ENCODE peak calls at places on chromosome 13, in six cellular contexts. Z, C, O, N, A and F are unnamed samples.

GRCh38 chr13:25281193-25281936 is 5.9 kb downstream of the MTMR6 start:
- DNase-seq in N (no peak), O (no peak), Z (peak), C (peak), A (no peak), F (no peak)

GRCh38 chr13:28136916-28137315 is 1.4 kb upstream of the PAN3 start:
- DNase-seq in C (no peak), A (no peak), O (no peak), N (no peak), Z (peak), F (no peak)

GRCh38 chr13:27969073-27969865 is at the start of gene CDX2:
- DNase-seq in A (no peak), N (peak), C (no peak), Z (peak), O (no peak), F (no peak)

GRCh38 chr13:42561752-42562467 is 12.0 kb upstream of the TNFSF11 start:
- DNase-seq in O (no peak), A (no peak), Z (peak), C (no peak), N (no peak), F (no peak)

GRCh38 chr13:101415358-101416174 is 742 bp downstream of the NALCN start:
- DNase-seq in C (no peak), N (no peak), Z (no peak), O (no peak), A (no peak), F (no peak)

GRCh38 chr13:35164324-35164932 is 222.4 kb downstream of the NBEA start:
- DNase-seq in C (peak), Z (peak), N (no peak), A (no peak), O (peak), F (no peak)

GRCh38 chr13:36673352-36673751 is 468 bp upstream of the SERTM1 start:
- DNase-seq in C (no peak), O (no peak), Z (no peak), N (no peak), A (no peak), F (no peak)

GRCh38 chr13:111120913-111121312 is 5.8 kb downstream of the ARHGEF7 start:
- DNase-seq in N (no peak), C (no peak), A (no peak), O (no peak), Z (no peak), F (no peak)

GRCh38 chr13:77699059-77699680 is 1.7 kb downstream of the SLAIN1 start:
- DNase-seq in O (no peak), N (no peak), Z (peak), C (no peak), A (no peak), F (no peak)

GRCh38 chr13:63944896-63945295 is 2529.2 kb upstream of the PCDH20 start:
- DNase-seq in O (no peak), C (no peak), N (no peak), Z (no peak), A (no peak), F (no peak)

GRCh38 chr13:33033361-33033812 is 17.2 kb downstream of the KL start:
- DNase-seq in O (no peak), C (no peak), A (no peak), N (no peak), Z (no peak), F (no peak)

GRCh38 chr13:27353166-27353583 is 71.2 kb upstream of the GTF3A start:
- DNase-seq in O (no peak), C (peak), N (no peak), Z (peak), A (no peak), F (no peak)

GRCh38 chr13:77827350-77827749 is 91.3 kb downstream of the EDNRB start:
- DNase-seq in O (no peak), A (no peak), Z (no peak), C (no peak), N (no peak), F (no peak)

GRCh38 chr13:26502826-26503225 is 54.7 kb upstream of the WASF3 start:
- DNase-seq in C (peak), O (no peak), Z (peak), N (peak), A (no peak), F (no peak)

GRCh38 chr13:34349091-34349722 is 531.3 kb downstream of the RFC3 start:
- DNase-seq in Z (peak), A (no peak), N (no peak), C (peak), O (no peak), F (no peak)

GRCh38 chr13:27334774-27335490 is 64.3 kb downstream of the RASL11A start:
- DNase-seq in O (no peak), A (no peak), N (no peak), C (peak), Z (peak), F (no peak)

GRCh38 chr13:72180253-72180952 is 313.4 kb upstream of the DACH1 start:
- DNase-seq in O (no peak), A (no peak), Z (no peak), C (peak), N (no peak), F (no peak)

DNA sequence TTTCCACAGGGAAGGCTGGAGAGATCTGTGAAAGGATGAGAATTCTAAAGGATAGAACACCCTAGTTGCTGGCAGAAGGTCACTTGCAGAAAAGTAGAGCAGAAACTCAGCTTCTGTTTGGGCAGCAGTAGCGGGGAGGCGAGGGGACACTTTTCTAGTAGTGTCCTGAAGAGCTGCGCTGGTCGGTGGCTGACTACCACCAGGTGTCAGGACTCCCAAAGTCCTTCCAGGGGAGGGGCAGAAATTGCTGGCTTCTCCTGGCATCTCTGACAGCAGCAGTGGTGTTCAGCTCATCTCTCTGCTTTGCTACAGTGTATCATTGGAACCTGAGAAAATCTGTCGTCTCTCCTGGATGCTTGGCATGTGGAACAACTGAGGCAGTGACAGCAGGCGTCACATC is 120.9 kb downstream of the ZDHHC20 start:
- DNase-seq in C (no peak), N (no peak), Z (peak), A (no peak), O (no peak), F (peak)
- H3K14ac ChIP-seq in C (no peak), N (peak), Z (no peak), A (no peak), O (no peak), F (no peak)

GRCh38 chr13:39945226-39945625 is 289.8 kb downstream of the COG6 start:
- DNase-seq in N (no peak), O (no peak), Z (no peak), C (no peak), A (no peak), F (no peak)

GRCh38 chr13:39941236-39941635 is 285.8 kb downstream of the COG6 start:
- DNase-seq in Z (no peak), A (peak), C (no peak), N (peak), O (no peak), F (no peak)

GRCh38 chr13:39942901-39943273 is 287.4 kb downstream of the COG6 start:
- DNase-seq in N (peak), A (peak), C (peak), Z (peak), O (peak), F (peak)

GRCh38 chr13:39943711-39944110 is 288.2 kb downstream of the COG6 start:
- DNase-seq in N (no peak), O (no peak), Z (no peak), C (no peak), A (no peak), F (no peak)

GRCh38 chr13:39942177-39942900 is 286.9 kb downstream of the COG6 start:
- DNase-seq in C (no peak), N (no peak), Z (no peak), A (no peak), O (no peak), F (no peak)
- H3K14ac ChIP-seq in C (no peak), N (no peak), Z (no peak), A (no peak), O (no peak), F (peak)

DNA sequence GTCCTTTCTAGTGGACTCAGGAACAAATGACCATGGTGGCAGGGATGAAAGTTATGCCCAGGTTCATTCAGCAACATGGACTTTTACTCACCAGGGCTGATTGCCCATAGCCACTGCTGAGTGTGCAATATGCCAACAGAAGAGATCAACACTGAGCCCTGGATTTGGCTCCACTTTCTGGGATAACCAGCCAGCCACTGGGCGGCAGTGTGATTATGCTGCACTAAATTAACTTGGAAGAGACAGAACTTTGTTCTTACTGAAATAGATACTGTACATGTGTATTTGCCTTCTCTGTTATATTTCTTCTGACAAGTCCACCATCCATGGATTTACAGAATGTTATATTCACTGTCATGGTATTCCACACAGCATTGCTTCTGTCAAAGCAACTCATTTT is 257.4 kb downstream of the TDRD3 start:
- DNase-seq in N (no peak), C (no peak), Z (peak), O (no peak), A (no peak), F (no peak)
- H3K14ac ChIP-seq in N (no peak), C (no peak), Z (no peak), O (no peak), A (no peak), F (no peak)

GRCh38 chr13:44649834-44650233 is 73.7 kb upstream of the TSC22D1 start:
- DNase-seq in C (no peak), A (no peak), Z (no peak), N (no peak), O (no peak), F (no peak)

GRCh38 chr13:44651724-44652123 is 75.6 kb upstream of the TSC22D1 start:
- DNase-seq in O (no peak), N (no peak), Z (no peak), A (no peak), C (no peak), F (no peak)

GRCh38 chr13:44651209-44651608 is 75.1 kb upstream of the TSC22D1 start:
- DNase-seq in N (no peak), O (no peak), A (no peak), Z (no peak), C (no peak), F (no peak)

GRCh38 chr13:44653261-44653660 is 77.1 kb upstream of the TSC22D1 start:
- DNase-seq in O (no peak), Z (no peak), N (no peak), C (peak), A (no peak), F (no peak)

GRCh38 chr13:44652223-44652622 is 76.1 kb upstream of the TSC22D1 start:
- DNase-seq in Z (no peak), O (no peak), C (no peak), A (no peak), N (no peak), F (no peak)
- H3K14ac ChIP-seq in Z (no peak), O (no peak), C (no peak), A (no peak), N (no peak), F (no peak)

DNA sequence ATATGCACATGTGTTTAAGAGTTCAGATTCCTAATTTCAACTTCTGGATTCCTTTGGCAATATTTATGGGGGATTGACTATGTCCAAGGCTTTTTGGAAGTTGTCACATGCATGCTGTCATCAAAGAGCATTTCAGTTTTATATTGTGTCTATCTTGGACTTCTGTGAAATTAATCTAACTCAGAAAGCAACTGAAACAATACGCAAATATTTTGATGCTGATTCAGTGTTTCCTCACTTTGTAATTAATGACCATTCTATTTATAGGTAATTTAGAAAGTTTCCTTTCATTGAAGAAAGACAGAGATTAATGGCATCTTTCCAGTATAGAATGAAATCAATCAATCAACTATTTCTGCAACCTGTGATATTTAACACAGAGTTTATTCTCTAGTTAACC is 550.1 kb downstream of the PCDH9 start:
- DNase-seq in N (no peak), A (no peak), Z (no peak), C (no peak), O (no peak), F (no peak)
- H3K14ac ChIP-seq in N (no peak), A (no peak), Z (no peak), C (no peak), O (no peak), F (no peak)

DNA sequence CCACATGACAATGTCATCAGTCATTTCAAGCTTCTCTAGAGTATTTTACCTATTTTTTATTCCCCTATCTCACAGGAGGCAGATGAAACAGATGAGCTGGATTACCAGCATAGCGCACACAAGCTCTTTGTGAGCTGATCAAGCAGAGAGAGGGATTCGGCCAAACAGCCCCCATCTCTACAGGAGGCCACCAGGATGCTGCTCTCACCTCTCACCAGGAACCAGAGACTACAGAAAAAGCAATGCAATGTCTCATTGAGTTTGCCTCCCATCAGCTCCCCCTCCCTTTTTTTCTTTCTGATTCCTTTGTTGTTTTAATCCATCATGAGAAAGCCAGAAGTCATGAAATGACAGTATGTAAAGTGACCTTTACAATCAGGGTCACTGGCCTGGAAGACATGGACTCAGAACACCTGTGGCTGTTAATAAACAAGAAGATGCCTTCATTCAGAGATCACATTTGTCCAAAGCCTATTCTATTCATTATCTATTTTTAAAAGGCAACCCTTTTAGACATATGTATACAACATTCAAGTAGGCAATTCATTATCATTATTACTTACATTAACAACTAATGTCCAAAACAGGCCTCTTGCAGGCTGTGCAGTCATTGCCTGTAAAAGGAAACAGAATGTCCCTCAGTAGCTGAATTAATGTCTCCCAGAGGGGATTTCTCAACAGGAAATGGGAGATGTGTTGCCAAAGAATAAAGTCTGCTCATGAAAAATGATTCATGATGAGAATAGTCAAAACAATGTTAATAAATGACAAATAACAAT is 656.6 kb downstream of the TBC1D4 start:
- DNase-seq in C (peak), Z (peak), A (no peak), N (no peak), O (peak), F (no peak)
- H3K14ac ChIP-seq in C (no peak), Z (no peak), A (no peak), N (no peak), O (no peak), F (no peak)

DNA sequence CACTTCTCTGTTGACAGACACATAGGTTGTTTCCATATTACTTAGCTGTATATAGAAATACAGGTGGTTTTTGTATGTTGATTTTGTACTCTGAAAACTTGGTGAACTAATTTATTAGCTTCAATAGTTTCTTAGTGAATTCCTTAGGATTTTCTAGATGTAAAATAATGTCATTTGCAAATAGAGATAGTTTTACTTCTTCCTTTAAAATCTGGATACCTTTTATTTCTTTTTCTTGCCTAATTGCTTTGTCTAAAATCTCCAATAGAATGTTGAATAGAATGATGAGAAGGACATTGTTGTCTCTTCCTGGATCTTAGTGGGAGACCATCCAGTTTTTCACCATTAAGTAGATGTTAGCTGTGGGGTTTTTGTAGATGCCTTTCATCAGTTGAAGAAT is 18.7 kb downstream of the RB1 start:
- DNase-seq in C (no peak), N (no peak), A (no peak), Z (no peak), O (no peak), F (no peak)
- H3K14ac ChIP-seq in C (no peak), N (no peak), A (no peak), Z (no peak), O (no peak), F (no peak)

DNA sequence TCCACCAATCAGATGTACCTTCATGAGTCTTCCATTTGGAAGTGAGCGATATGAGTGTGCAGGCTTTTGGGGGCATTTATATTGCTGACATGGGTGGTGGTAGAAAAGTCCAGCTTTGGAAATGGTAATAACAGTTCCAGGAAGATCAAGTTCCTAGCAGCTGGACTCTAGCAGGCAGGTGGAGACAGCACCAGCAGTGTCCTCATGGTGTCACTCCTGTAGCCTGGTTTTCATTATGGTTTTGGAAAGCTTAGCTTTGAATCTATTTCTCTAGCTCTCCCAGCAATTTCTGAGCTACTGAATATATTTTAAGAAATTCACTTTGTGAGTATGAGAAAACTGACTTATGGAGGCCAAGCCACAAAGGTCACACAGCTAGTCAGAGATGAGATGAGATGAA is 523.2 kb upstream of the HTR2A start:
- DNase-seq in A (no peak), C (peak), N (no peak), O (no peak), Z (peak), F (no peak)
- H3K14ac ChIP-seq in A (no peak), C (peak), N (no peak), O (no peak), Z (no peak), F (no peak)

GRCh38 chr13:110106726-110107125 is 200.2 kb downstream of the COL4A1 start:
- DNase-seq in N (peak), O (no peak), A (no peak), C (no peak), Z (no peak), F (no peak)

GRCh38 chr13:110109140-110109783 is 197.7 kb downstream of the COL4A1 start:
- DNase-seq in C (no peak), A (no peak), N (no peak), Z (no peak), O (no peak), F (no peak)

GRCh38 chr13:110109910-110110309 is 197.0 kb downstream of the COL4A1 start:
- DNase-seq in Z (peak), N (peak), O (no peak), A (no peak), C (peak), F (no peak)

GRCh38 chr13:110107568-110108347 is 199.2 kb downstream of the COL4A1 start:
- DNase-seq in O (no peak), C (no peak), Z (no peak), A (no peak), N (peak), F (no peak)

GRCh38 chr13:110108348-110109139 is 198.4 kb downstream of the COL4A1 start:
- DNase-seq in Z (peak), N (peak), O (peak), C (peak), A (peak), F (peak)
- H3K14ac ChIP-seq in Z (peak), N (no peak), O (peak), C (no peak), A (no peak), F (no peak)

DNA sequence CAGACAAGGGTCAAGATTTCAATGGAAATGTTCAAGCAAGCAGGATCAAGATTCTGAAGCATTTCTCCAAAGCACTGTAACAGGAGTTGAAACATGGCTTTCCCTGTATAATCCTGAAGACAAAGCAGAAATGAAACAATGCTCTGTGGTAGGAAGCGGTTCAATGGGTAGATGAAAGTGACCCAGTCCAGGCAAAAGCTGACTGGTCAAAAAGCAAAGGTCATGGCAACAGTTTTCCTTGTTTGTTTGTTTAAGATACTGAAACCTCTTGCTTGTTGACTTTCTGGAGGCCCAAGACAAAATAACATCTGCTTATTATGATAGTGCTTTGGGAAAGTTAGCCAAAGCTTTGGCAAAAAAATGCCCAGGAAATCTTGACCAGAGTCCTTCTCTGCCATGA is 1343.9 kb upstream of the PCDH9 start:
- DNase-seq in O (no peak), A (no peak), Z (no peak), C (no peak), N (no peak), F (no peak)
- H3K14ac ChIP-seq in O (no peak), A (no peak), Z (no peak), C (no peak), N (no peak), F (no peak)